ENCODE peak calls at places on chromosome 10, in six cellular contexts. R is heart left ventricle, B is neuronal stem cell, Z is body of pancreas, K is K562, W is Panc1. G is an unnamed sample. For H3K4me1 and H3K36me3, the result is how much of the 10 kb centered on the place peaks cover.

GRCh38 chr10:42998481-42999384 is 78.1 kb upstream of the RET start:
- DNase-seq in R (no peak), B (no peak), Z (no peak), K (no peak), W (no peak), G (peak)

GRCh38 chr10:102814873-102815661 is 22.1 kb downstream of the CYP17A1 start:
- DNase-seq in R (peak), B (no peak), Z (peak), K (no peak), W (no peak), G (peak)

GRCh38 chr10:77926566-77927342 is at the start of gene DLG5:
- DNase-seq in R (peak), B (peak), Z (peak), K (peak), W (no peak), G (peak)

GRCh38 chr10:84933402-84933801 is 605.0 kb downstream of the CCSER2 start:
- DNase-seq in R (no peak), B (no peak), Z (no peak), K (no peak), W (no peak), G (no peak)

GRCh38 chr10:130935051-130935450 is 376.5 kb downstream of the TCERG1L start:
- DNase-seq in R (no peak), B (no peak), Z (peak), K (peak), W (no peak), G (no peak)

GRCh38 chr10:33665512-33665911 is 331.0 kb upstream of the NRP1 start:
- DNase-seq in R (no peak), B (no peak), Z (no peak), K (no peak), W (no peak), G (no peak)

GRCh38 chr10:4867520-4868356 is 41.7 kb downstream of the AKR1E2 start:
- DNase-seq in R (no peak), B (no peak), Z (no peak), K (peak), W (no peak), G (no peak)

GRCh38 chr10:77118603-77119282 is 518.9 kb downstream of the KCNMA1 start:
- DNase-seq in R (no peak), B (no peak), Z (no peak), K (no peak), W (no peak), G (no peak)

GRCh38 chr10:110310741-110311140 is 6.0 kb upstream of the SMNDC1 start:
- DNase-seq in R (no peak), B (no peak), Z (no peak), K (no peak), W (no peak), G (no peak)

DNA sequence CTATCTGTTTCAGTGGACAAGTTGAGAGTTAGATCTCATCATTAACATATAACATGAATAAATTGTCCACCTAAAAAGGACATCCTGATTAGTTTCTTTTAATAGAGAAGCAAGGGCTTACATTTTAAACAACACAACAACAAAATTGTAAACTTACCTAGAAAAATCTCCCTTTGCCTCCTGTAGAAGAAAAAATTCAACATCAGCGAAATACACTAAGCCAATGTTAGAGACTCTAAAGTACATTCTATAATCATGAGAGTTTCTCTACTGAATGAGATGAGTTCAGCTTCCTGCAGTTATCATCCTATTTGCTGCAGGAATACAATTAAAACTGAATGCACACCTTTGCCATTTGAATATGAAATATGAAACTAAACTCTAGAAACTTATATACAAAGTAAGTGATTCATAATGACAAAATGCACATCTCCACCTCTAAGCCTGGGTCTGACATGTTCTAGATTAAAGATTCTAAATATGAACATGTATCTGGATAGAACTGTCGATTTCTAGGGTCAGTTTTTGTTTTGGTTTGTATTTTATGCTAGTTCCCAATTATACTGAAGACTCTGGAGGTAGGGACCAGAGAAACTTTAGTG is 174.8 kb downstream of the PRPF18 start:
- DNase-seq in R (no peak), B (no peak), Z (no peak), K (no peak), W (no peak), G (no peak)
- H3K4me1 ChIP-seq in R (under half), B (under half), Z (under half), K (under half), W (under half), G (under half)

DNA sequence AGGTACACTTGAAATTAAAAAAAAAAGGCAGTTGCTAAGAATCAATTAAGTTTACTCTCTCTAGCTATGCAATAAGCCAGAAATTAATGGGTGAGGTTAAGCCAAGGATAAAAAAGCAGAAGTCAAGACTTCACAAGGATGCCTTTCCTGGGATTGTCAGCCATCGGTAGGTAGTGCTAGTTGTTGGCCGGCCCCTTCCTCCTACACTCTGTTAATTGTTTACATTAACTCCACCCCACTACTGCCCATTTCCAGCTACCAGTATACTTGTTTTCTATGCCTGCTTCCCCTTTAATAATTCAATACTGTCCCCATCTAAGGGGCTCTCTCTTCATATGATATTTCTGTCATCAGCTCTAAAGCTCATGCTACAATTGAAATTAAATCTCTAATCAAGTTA is 461.0 kb downstream of the IPMK start:
- DNase-seq in R (no peak), B (no peak), Z (no peak), K (no peak), W (no peak), G (no peak)
- H3K36me3 ChIP-seq in R (under half), B (under half), Z (under half), K (under half), W (under half), G (under half)

GRCh38 chr10:124693396-124693795 is 50.8 kb downstream of the FAM53B start:
- DNase-seq in R (no peak), B (no peak), Z (no peak), K (peak), W (no peak), G (no peak)
- H3K4me1 ChIP-seq in R (under half), B (under half), Z (under half), K (under half), W (under half), G (half or more)

DNA sequence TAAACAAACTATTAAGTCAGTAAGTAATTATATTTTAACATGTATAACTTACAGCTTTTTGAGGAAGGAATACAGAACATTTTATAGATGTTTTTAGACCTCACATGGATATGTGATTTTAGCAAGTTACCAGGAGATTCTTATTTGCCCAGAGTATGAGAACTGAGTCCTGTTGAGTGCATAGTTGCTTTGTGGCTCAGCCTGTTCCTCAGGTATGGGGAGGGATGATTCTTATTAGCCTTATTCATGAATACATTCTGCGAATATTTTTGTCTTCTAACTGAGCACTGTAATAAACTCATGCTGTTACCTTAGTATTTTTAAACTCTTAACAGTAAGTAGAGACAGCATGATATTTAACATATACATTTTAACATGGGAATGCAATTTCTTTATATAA is 17.9 kb downstream of the BTAF1 start:
- DNase-seq in R (no peak), B (no peak), Z (no peak), K (no peak), W (no peak), G (no peak)
- H3K36me3 ChIP-seq in R (half or more), B (under half), Z (under half), K (half or more), W (under half), G (half or more)

GRCh38 chr10:71634531-71635164 is 84.9 kb downstream of the C10orf105 start:
- DNase-seq in R (peak), B (no peak), Z (peak), K (no peak), W (no peak), G (no peak)
- H3K4me1 ChIP-seq in R (under half), B (under half), Z (under half), K (half or more), W (under half), G (under half)

GRCh38 chr10:75450062-75450429 is 18.6 kb downstream of the LRMDA start:
- DNase-seq in R (no peak), B (no peak), Z (no peak), K (no peak), W (no peak), G (no peak)
- H3K36me3 ChIP-seq in R (under half), B (under half), Z (under half), K (under half), W (under half), G (under half)

GRCh38 chr10:69843923-69844322 is 42.2 kb downstream of the COL13A1 start:
- DNase-seq in R (no peak), B (no peak), Z (no peak), K (no peak), W (no peak), G (no peak)
- H3K4me1 ChIP-seq in R (under half), B (under half), Z (under half), K (under half), W (under half), G (under half)

GRCh38 chr10:125025341-125025740 is 83.4 kb downstream of the ZRANB1 start:
- DNase-seq in R (no peak), B (no peak), Z (no peak), K (no peak), W (no peak), G (no peak)
- H3K36me3 ChIP-seq in R (under half), B (under half), Z (under half), K (under half), W (under half), G (under half)

GRCh38 chr10:86653379-86653778 is 968 bp upstream of the OPN4 start:
- DNase-seq in R (no peak), B (no peak), Z (no peak), K (no peak), W (no peak), G (peak)
- H3K4me1 ChIP-seq in R (under half), B (under half), Z (under half), K (under half), W (under half), G (under half)

GRCh38 chr10:95693668-95694534 is at the start of gene TCTN3:
- DNase-seq in R (peak), B (peak), Z (peak), K (peak), W (peak), G (peak)

GRCh38 chr10:95693331-95693667 is 428 bp downstream of the TCTN3 start:
- DNase-seq in R (no peak), B (peak), Z (no peak), K (no peak), W (no peak), G (no peak)

GRCh38 chr10:95683966-95684365 is 9.8 kb downstream of the TCTN3 start:
- DNase-seq in R (no peak), B (no peak), Z (no peak), K (no peak), W (no peak), G (no peak)

DNA sequence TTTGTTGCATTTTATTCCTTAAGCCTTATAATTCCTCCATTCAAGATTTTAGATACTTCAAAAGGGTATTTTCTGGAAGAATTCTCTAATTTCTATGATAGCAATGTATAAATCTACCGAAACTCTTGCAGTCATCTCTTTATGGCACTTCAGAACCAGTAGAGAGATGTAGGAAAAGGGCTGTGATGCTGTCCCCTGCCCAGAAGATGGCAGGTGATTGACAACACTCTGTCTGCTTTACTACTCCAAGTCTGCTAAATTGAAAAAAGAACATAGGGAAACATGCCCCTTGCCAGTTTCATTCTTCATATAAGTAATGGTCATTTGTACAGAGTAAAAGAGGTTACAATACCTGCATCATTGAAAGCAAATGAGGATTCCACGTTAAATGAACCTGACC is 5.1 kb downstream of the TCTN3 start:
- DNase-seq in R (no peak), B (no peak), Z (no peak), K (no peak), W (no peak), G (no peak)
- H3K36me3 ChIP-seq in R (half or more), B (under half), Z (under half), K (half or more), W (under half), G (half or more)